ENCODE peak calls at places on chromosomes 12 and 14, in eight cellular contexts. L is Peyer's patch, E is A549, Q is IMR-90, O is tibial nerve, F is uterus, X is body of pancreas, Y is suprapubic skin. S is an unnamed sample.

GRCh38 chr12:109961612-109962011 is 34.6 kb downstream of the GIT2 start:
- DNase-seq in L (no peak), E (no peak), Q (no peak), O (no peak), F (no peak), X (no peak), Y (no peak), S (no peak)

GRCh38 chr12:114131824-114132223 is 165.7 kb upstream of the RBM19 start:
- DNase-seq in L (no peak), E (no peak), Q (no peak), O (no peak), F (no peak), X (no peak), Y (no peak), S (no peak)

GRCh38 chr14:92980866-92981265 is 57.9 kb downstream of the CHGA start:
- DNase-seq in L (no peak), E (no peak), Q (no peak), O (no peak), F (no peak), X (no peak), Y (no peak), S (no peak)

GRCh38 chr14:68544150-68544892 is 248.5 kb downstream of the ZFP36L1 start:
- DNase-seq in L (no peak), E (no peak), Q (peak; percentile 100), O (peak; percentile 88), F (peak; percentile 97), X (peak; percentile 76), Y (peak; percentile 81), S (peak; percentile 91)

GRCh38 chr14:81275995-81276698 is 55.4 kb upstream of the GTF2A1 start:
- DNase-seq in L (no peak), E (no peak), Q (no peak), O (no peak), F (no peak), X (no peak), Y (no peak), S (no peak)

GRCh38 chr12:109047081-109047805 is 5.1 kb upstream of the USP30 start:
- DNase-seq in L (no peak), E (no peak), Q (peak; percentile 16), O (no peak), F (no peak), X (no peak), Y (no peak), S (no peak)

GRCh38 chr12:43551971-43552559 is at the start of gene ADAMTS20:
- DNase-seq in L (no peak), E (no peak), Q (peak; percentile 3), O (no peak), F (no peak), X (no peak), Y (no peak), S (no peak)

GRCh38 chr12:132560831-132561783 is 49.3 kb downstream of the LRCOL1 start:
- DNase-seq in L (peak; percentile 73), E (peak; percentile 89), Q (peak; percentile 51), O (no peak), F (no peak), X (peak; percentile 63), Y (no peak), S (no peak)

GRCh38 chr14:50064993-50065392 is 51.4 kb downstream of the VCPKMT start:
- DNase-seq in L (peak; percentile 85), E (no peak), Q (no peak), O (peak; percentile 70), F (no peak), X (no peak), Y (no peak), S (no peak)

GRCh38 chr14:101005447-101005846 is 101.9 kb upstream of the RTL1 start:
- DNase-seq in L (no peak), E (no peak), Q (no peak), O (peak; percentile 31), F (no peak), X (no peak), Y (peak; percentile 78), S (peak; percentile 11)

GRCh38 chr14:97377550-97377949 is 580.4 kb downstream of the VRK1 start:
- DNase-seq in L (no peak), E (no peak), Q (no peak), O (no peak), F (no peak), X (no peak), Y (no peak), S (no peak)

GRCh38 chr14:72781476-72782181 is 112.3 kb downstream of the DPF3 start:
- DNase-seq in L (no peak), E (peak; percentile 24), Q (peak; percentile 71), O (no peak), F (no peak), X (no peak), Y (peak; percentile 31), S (no peak)

GRCh38 chr12:26327975-26328635 is 132.7 kb downstream of the SSPN start:
- DNase-seq in L (peak; percentile 30), E (no peak), Q (no peak), O (no peak), F (no peak), X (no peak), Y (no peak), S (no peak)

GRCh38 chr12:126998747-126999285 is 1268.2 kb upstream of the TMEM132C start:
- DNase-seq in L (no peak), E (no peak), Q (no peak), O (no peak), F (no peak), X (no peak), Y (no peak), S (no peak)

GRCh38 chr14:20632831-20633771 is 8.4 kb downstream of the OR6S1 start:
- DNase-seq in L (no peak), E (peak; percentile 97), Q (peak; percentile 85), O (peak; percentile 34), F (peak; percentile 62), X (peak; percentile 68), Y (no peak), S (peak; percentile 72)

GRCh38 chr14:64841121-64841611 is 38.5 kb downstream of the SPTB start:
- DNase-seq in L (no peak), E (peak; percentile 58), Q (peak; percentile 62), O (peak; percentile 11), F (no peak), X (no peak), Y (no peak), S (no peak)

GRCh38 chr14:90624228-90624627 is 192.0 kb downstream of the TTC7B start:
- DNase-seq in L (no peak), E (no peak), Q (peak; percentile 62), O (no peak), F (no peak), X (no peak), Y (no peak), S (no peak)

GRCh38 chr12:953776-954175 is 4.3 kb upstream of the RAD52 start:
- DNase-seq in L (no peak), E (no peak), Q (peak; percentile 68), O (no peak), F (no peak), X (no peak), Y (no peak), S (no peak)

GRCh38 chr12:30437616-30438015 is 258.1 kb downstream of the IPO8 start:
- DNase-seq in L (no peak), E (no peak), Q (peak; percentile 21), O (no peak), F (no peak), X (no peak), Y (no peak), S (no peak)

GRCh38 chr14:101878222-101879211 is 85.9 kb upstream of the DYNC1H1 start:
- DNase-seq in L (no peak), E (no peak), Q (no peak), O (no peak), F (no peak), X (peak; percentile 66), Y (no peak), S (no peak)

GRCh38 chr12:132286912-132287311 is 42.5 kb downstream of the GALNT9 start:
- DNase-seq in L (no peak), E (peak; percentile 27), Q (no peak), O (no peak), F (no peak), X (no peak), Y (no peak), S (no peak)

GRCh38 chr14:34718750-34719304 is 4.4 kb upstream of the CFL2 start:
- DNase-seq in L (no peak), E (no peak), Q (peak; percentile 74), O (no peak), F (no peak), X (no peak), Y (no peak), S (no peak)

GRCh38 chr14:58826845-58827686 is 189.3 kb downstream of the DACT1 start:
- DNase-seq in L (no peak), E (no peak), Q (no peak), O (no peak), F (no peak), X (no peak), Y (no peak), S (no peak)

GRCh38 chr12:116319851-116320621 is 42.5 kb upstream of the MED13L start:
- DNase-seq in L (no peak), E (no peak), Q (peak; percentile 96), O (peak; percentile 74), F (peak; percentile 93), X (peak; percentile 14), Y (no peak), S (peak; percentile 72)

GRCh38 chr14:22200977-22201605 is 387.9 kb downstream of the DAD1 start:
- DNase-seq in L (no peak), E (peak; percentile 16), Q (peak; percentile 82), O (no peak), F (no peak), X (no peak), Y (no peak), S (no peak)
- TF ChIP-seq CTCF in L (no peak), E (peak; percentile 59), Q (peak; percentile 79), O (peak; percentile 40), F (no peak), X (no peak), Y (no peak), S (no peak)

GRCh38 chr12:93002278-93003054 is 73.4 kb upstream of the EEA1 start:
- DNase-seq in L (no peak), E (no peak), Q (peak; percentile 92), O (no peak), F (no peak), X (no peak), Y (no peak), S (no peak)
- TF ChIP-seq POLR2A in L (no peak), E (no peak), Q (no peak), O (no peak), F (no peak), X (no peak), Y (no peak), S (no peak)

GRCh38 chr12:48903982-48904411 is 21.3 kb downstream of the FKBP11 start:
- DNase-seq in L (peak; percentile 67), E (peak; percentile 92), Q (peak; percentile 82), O (peak; percentile 66), F (peak; percentile 73), X (peak; percentile 88), Y (peak; percentile 84), S (peak; percentile 70)
- TF ChIP-seq CTCF in L (peak; percentile 5), E (peak; percentile 90), Q (peak; percentile 65), O (peak; percentile 63), F (peak; percentile 54), X (peak; percentile 66), Y (peak; percentile 18), S (peak; percentile 65)

GRCh38 chr12:86543716-86544115 is 287.5 kb upstream of the MGAT4C start:
- DNase-seq in L (no peak), E (no peak), Q (no peak), O (no peak), F (no peak), X (no peak), Y (no peak), S (no peak)
- TF ChIP-seq POLR2A in L (no peak), E (no peak), Q (no peak), O (no peak), F (no peak), X (no peak), Y (no peak), S (no peak)

S was measured in ovary.